ENCODE peak calls at places on chromosomes 11 and 22, in seven cellular contexts. A, F, L, D, K, O and C are unnamed samples.

GRCh38 chr22:45859231-45860161 is 117.5 kb downstream of the WNT7B start:
- DNase-seq in O (no peak), L (no peak), F (no peak), D (no peak), A (no peak), K (no peak), C (no peak)

GRCh38 chr22:23384451-23384850 is 195.6 kb downstream of the IGLL1 start:
- DNase-seq in F (no peak), O (no peak), A (no peak), L (no peak), D (no peak), K (no peak), C (no peak)

GRCh38 chr11:102762414-102762813 is 18.0 kb downstream of the MMP10 start:
- DNase-seq in F (peak; percentile 61), K (no peak), A (no peak), O (no peak), L (no peak), D (no peak), C (no peak)

GRCh38 chr11:57358543-57358961 is 20.4 kb downstream of the P2RX3 start:
- DNase-seq in K (no peak), O (no peak), A (no peak), L (no peak), F (peak; percentile 42), D (no peak), C (no peak)

GRCh38 chr11:70032943-70033710 is 45.0 kb upstream of the ANO1 start:
- DNase-seq in A (no peak), F (no peak), D (peak; percentile 11), L (no peak), O (no peak), K (no peak), C (no peak)

GRCh38 chr11:1928038-1928890 is 8.8 kb downstream of the TNNT3 start:
- DNase-seq in L (no peak), F (no peak), O (no peak), D (no peak), K (no peak), A (no peak), C (no peak)

GRCh38 chr11:12523180-12523924 is 146.0 kb downstream of the PARVA start:
- DNase-seq in L (no peak), A (no peak), K (no peak), F (no peak), D (no peak), O (no peak), C (no peak)

GRCh38 chr11:114915871-114916270 is 237.5 kb downstream of the NXPE2 start:
- DNase-seq in D (no peak), K (no peak), L (no peak), O (no peak), F (no peak), A (no peak), C (no peak)